ENCODE peak calls at places on chromosomes 7 and 10, in six cellular contexts. Z is H1, Q is progenitor cell of endocrine pancreas, I is NCI-H1930, N is kidney epithelial cell, R is NCI-H69. G is an unnamed sample.

GRCh38 chr10:3874988-3875841 is 90.2 kb upstream of the KLF6 start:
- DNase-seq in Z (no peak), Q (no peak), I (no peak), N (no peak), R (no peak), G (no peak)

GRCh38 chr7:57443567-57443966 is 6.4 kb upstream of the ZNF716 start:
- DNase-seq in Z (no peak), Q (no peak), I (no peak), N (no peak), R (no peak), G (no peak)

GRCh38 chr10:126188679-126189200 is 199.5 kb downstream of the ADAM12 start:
- DNase-seq in Z (no peak), Q (no peak), I (no peak), N (no peak), R (no peak), G (no peak)

GRCh38 chr10:59234194-59234593 is 57.8 kb downstream of the PHYHIPL start:
- DNase-seq in Z (no peak), Q (no peak), I (no peak), N (no peak), R (no peak), G (peak; percentile 11)

GRCh38 chr10:127968659-127969058 is 61.8 kb downstream of the PTPRE start:
- DNase-seq in Z (no peak), Q (no peak), I (no peak), N (no peak), R (no peak), G (no peak)

GRCh38 chr10:84933402-84933801 is 605.0 kb downstream of the CCSER2 start:
- DNase-seq in Z (no peak), Q (no peak), I (no peak), N (no peak), R (no peak), G (peak; percentile 6)

GRCh38 chr7:99079104-99079503 is 64.8 kb downstream of the SMURF1 start:
- DNase-seq in Z (no peak), Q (no peak), I (no peak), N (no peak), R (no peak), G (no peak)

GRCh38 chr7:6536262-6536770 is 14.9 kb downstream of the GRID2IP start:
- DNase-seq in Z (peak; percentile 63), Q (no peak), I (no peak), N (no peak), R (peak; percentile 80), G (no peak)

GRCh38 chr10:95466450-95466849 is 94.7 kb downstream of the SORBS1 start:
- DNase-seq in Z (no peak), Q (no peak), I (no peak), N (no peak), R (peak; percentile 17), G (no peak)

GRCh38 chr10:122647383-122647968 is 52.2 kb downstream of the C10orf120 start:
- DNase-seq in Z (no peak), Q (no peak), I (no peak), N (no peak), R (no peak), G (no peak)

GRCh38 chr7:2735744-2736143 is 47.7 kb downstream of the AMZ1 start:
- DNase-seq in Z (no peak), Q (no peak), I (no peak), N (no peak), R (no peak), G (no peak)

GRCh38 chr7:18590744-18591340 is 95.3 kb downstream of the HDAC9 start:
- DNase-seq in Z (no peak), Q (no peak), I (no peak), N (no peak), R (peak; percentile 56), G (peak; percentile 75)

GRCh38 chr7:104642551-104642950 is 314.1 kb downstream of the LHFPL3 start:
- DNase-seq in Z (no peak), Q (no peak), I (no peak), N (no peak), R (no peak), G (no peak)

GRCh38 chr10:34031410-34031809 is 696.9 kb upstream of the NRP1 start:
- DNase-seq in Z (no peak), Q (no peak), I (no peak), N (no peak), R (no peak), G (no peak)

GRCh38 chr10:77179015-77179695 is 458.5 kb downstream of the KCNMA1 start:
- DNase-seq in Z (no peak), Q (no peak), I (no peak), N (peak; percentile 75), R (peak; percentile 20), G (peak; percentile 90)

GRCh38 chr7:35254496-35255416 is 856 bp upstream of the TBX20 start:
- DNase-seq in Z (peak; percentile 52), Q (no peak), I (no peak), N (no peak), R (no peak), G (no peak)

GRCh38 chr10:93680414-93681047 is 21.9 kb downstream of the FRA10AC1 start:
- DNase-seq in Z (no peak), Q (no peak), I (no peak), N (no peak), R (peak; percentile 46), G (peak; percentile 13)

GRCh38 chr7:39085590-39086049 is 107.9 kb downstream of the POU6F2 start:
- DNase-seq in Z (no peak), Q (no peak), I (peak; percentile 11), N (no peak), R (peak; percentile 84), G (peak; percentile 42)

GRCh38 chr7:98110249-98111022 is 3.8 kb downstream of the LMTK2 start:
- DNase-seq in Z (no peak), Q (no peak), I (no peak), N (no peak), R (peak; percentile 17), G (no peak)

GRCh38 chr7:55517191-55517633 is 55.1 kb downstream of the VOPP1 start:
- DNase-seq in Z (no peak), Q (no peak), I (no peak), N (no peak), R (no peak), G (no peak)

GRCh38 chr10:48804740-48805182 is 120.1 kb downstream of the WDFY4 start:
- DNase-seq in Z (no peak), Q (no peak), I (no peak), N (no peak), R (peak; percentile 68), G (no peak)

GRCh38 chr7:70457477-70458194 is 674.3 kb upstream of the GALNT17 start:
- DNase-seq in Z (no peak), Q (no peak), I (no peak), N (no peak), R (peak; percentile 43), G (no peak)

GRCh38 chr7:156156734-156157408 is 344.6 kb upstream of the SHH start:
- DNase-seq in Z (peak; percentile 75), Q (peak; percentile 34), I (no peak), N (no peak), R (peak; percentile 33), G (peak; percentile 21)

GRCh38 chr10:14891151-14891550 is 12.5 kb downstream of the SUV39H2 start:
- DNase-seq in Z (no peak), Q (no peak), I (no peak), N (no peak), R (no peak), G (no peak)

GRCh38 chr7:26705567-26705966 is 158.8 kb downstream of the SKAP2 start:
- DNase-seq in Z (no peak), Q (no peak), I (no peak), N (peak; percentile 56), R (peak; percentile 94), G (peak; percentile 92)

GRCh38 chr7:157096286-157097055 is 42.3 kb upstream of the UBE3C start:
- DNase-seq in Z (no peak), Q (no peak), I (no peak), N (no peak), R (no peak), G (no peak)

GRCh38 chr10:132310701-132311337 is 3.1 kb upstream of the STK32C start:
- DNase-seq in Z (no peak), Q (no peak), I (no peak), N (no peak), R (no peak), G (no peak)

GRCh38 chr7:127986581-127987461 is 44.4 kb downstream of the LRRC4 start:
- DNase-seq in Z (no peak), Q (no peak), I (no peak), N (no peak), R (no peak), G (no peak)

GRCh38 chr10:48400129-48400849 is 93.8 kb downstream of the MAPK8 start:
- DNase-seq in Z (no peak), Q (no peak), I (no peak), N (peak; percentile 16), R (no peak), G (peak; percentile 47)

GRCh38 chr10:132681858-132682755 is 103.8 kb downstream of the NKX6-2 start:
- DNase-seq in Z (no peak), Q (no peak), I (no peak), N (no peak), R (no peak), G (no peak)

GRCh38 chr7:4479367-4480039 is 202.6 kb upstream of the FOXK1 start:
- DNase-seq in Z (peak; percentile 51), Q (no peak), I (peak; percentile 25), N (peak; percentile 16), R (peak; percentile 93), G (peak; percentile 92)